ENCODE peak calls at places on chromosomes 4 and X, in eight cellular contexts. A is GM03348, I is BE2C, G is HTR-8/SVneo, C is fibroblast of pulmonary artery, M is D341Med, U is ecto neural progenitor cell, T is dorsolateral prefrontal cortex. V is an unnamed sample.

GRCh38 chr4:23382880-23383279 is 507.0 kb downstream of the PPARGC1A start:
- DNase-seq in C (peak), G (no peak), A (no peak), M (no peak), I (no peak), U (no peak), T (no peak), V (no peak)

GRCh38 chr4:153497988-153498967 is 32.1 kb downstream of the TMEM131L start:
- DNase-seq in M (no peak), C (peak), G (no peak), T (no peak), U (no peak), A (peak), I (no peak), V (no peak)

GRCh38 chrX:24858004-24858746 is 157.6 kb downstream of the ARX start:
- DNase-seq in G (no peak), U (no peak), A (no peak), I (no peak), T (no peak), C (peak), M (no peak), V (no peak)

GRCh38 chr4:146978641-146979040 is 33.0 kb upstream of the TTC29 start:
- DNase-seq in I (no peak), U (no peak), M (no peak), T (no peak), G (no peak), A (no peak), C (no peak), V (no peak)

GRCh38 chr4:74414149-74414809 is 30.7 kb upstream of the AREG start:
- DNase-seq in T (no peak), C (no peak), U (no peak), I (no peak), A (no peak), M (no peak), G (no peak), V (no peak)

GRCh38 chr4:90951037-90951436 is 823.8 kb downstream of the CCSER1 start:
- DNase-seq in C (peak), G (peak), T (no peak), I (no peak), A (no peak), U (no peak), M (no peak), V (peak)

GRCh38 chr4:8560265-8561047 is 19.7 kb upstream of the GPR78 start:
- DNase-seq in G (no peak), I (no peak), T (no peak), C (no peak), U (no peak), A (no peak), M (no peak), V (peak)

GRCh38 chr4:76879731-76880364 is 18.1 kb downstream of the SOWAHB start:
- DNase-seq in M (no peak), T (no peak), U (no peak), A (peak), I (no peak), C (no peak), G (no peak), V (no peak)

GRCh38 chr4:120922390-120923200 is at the start of gene PRDM5:
- DNase-seq in U (peak), C (peak), M (peak), G (peak), I (peak), A (peak), T (no peak), V (peak)

GRCh38 chr4:74344031-74344430 is 20.9 kb upstream of the EREG start:
- DNase-seq in U (no peak), G (no peak), T (no peak), C (no peak), I (no peak), A (no peak), M (no peak), V (no peak)

GRCh38 chr4:101198741-101199339 is 148.5 kb downstream of the PPP3CA start:
- DNase-seq in M (no peak), U (no peak), C (no peak), A (no peak), T (no peak), G (no peak), I (no peak), V (no peak)

GRCh38 chr4:17636341-17636695 is 21.9 kb downstream of the MED28 start:
- DNase-seq in A (no peak), C (no peak), U (no peak), I (no peak), T (no peak), M (no peak), G (no peak), V (no peak)

GRCh38 chrX:13955095-13955647 is 74.5 kb downstream of the GEMIN8 start:
- DNase-seq in M (no peak), G (no peak), C (no peak), A (no peak), I (no peak), U (no peak), T (peak), V (no peak)

GRCh38 chr4:79747252-79747651 is 325.8 kb downstream of the ANTXR2 start:
- DNase-seq in T (no peak), U (no peak), G (no peak), A (no peak), I (no peak), C (no peak), M (no peak), V (no peak)

GRCh38 chrX:23332101-23332887 is 2.4 kb upstream of the PTCHD1 start:
- DNase-seq in G (no peak), M (peak), U (peak), C (no peak), I (no peak), A (no peak), T (no peak), V (peak)

GRCh38 chr4:168514249-168514852 is 17.5 kb downstream of the PALLD start:
- DNase-seq in T (no peak), I (no peak), U (no peak), M (no peak), C (peak), A (peak), G (no peak), V (no peak)

GRCh38 chr4:53007024-53007423 is 144.9 kb downstream of the RASL11B start:
- DNase-seq in C (no peak), G (no peak), M (no peak), T (no peak), I (no peak), U (no peak), A (no peak), V (no peak)

GRCh38 chr4:76525751-76526150 is 90.7 kb downstream of the SHROOM3 start:
- DNase-seq in C (no peak), I (no peak), G (no peak), U (no peak), M (no peak), A (no peak), T (no peak), V (no peak)

GRCh38 chr4:11635336-11635735 is 206.6 kb upstream of the HS3ST1 start:
- DNase-seq in G (no peak), C (peak), U (no peak), T (no peak), A (no peak), M (no peak), I (no peak), V (peak)

GRCh38 chrX:16993791-16994318 is 47.4 kb downstream of the REPS2 start:
- DNase-seq in G (no peak), U (no peak), T (no peak), M (no peak), C (no peak), A (no peak), I (no peak), V (no peak)

GRCh38 chr4:113678651-113679050 is 82.9 kb downstream of the CAMK2D start:
- DNase-seq in G (no peak), M (no peak), T (no peak), C (peak), I (no peak), U (no peak), A (peak), V (no peak)

GRCh38 chrX:111519215-111519614 is 7.8 kb downstream of the SERTM2 start:
- DNase-seq in I (peak), C (peak), M (no peak), U (peak), T (no peak), G (no peak), A (no peak), V (peak)

GRCh38 chrX:68832516-68833447 is 4.0 kb downstream of the EFNB1 start:
- DNase-seq in T (no peak), M (no peak), U (peak), G (no peak), I (no peak), C (no peak), A (no peak), V (peak)

GRCh38 chr4:30380404-30380998 is 339.7 kb upstream of the PCDH7 start:
- DNase-seq in G (peak), A (peak), C (peak), I (peak), M (peak), T (no peak), U (peak), V (peak)

GRCh38 chr4:121307441-121308327 is 73.1 kb downstream of the QRFPR start:
- DNase-seq in T (no peak), A (peak), M (peak), C (peak), U (no peak), G (peak), I (peak), V (peak)